ENCODE peak calls at places on chromosomes 2 and 18, in ten cellular contexts. G is left colon; Y is A549; D is choroid plexus epithelial cell; U is tibial artery; C is HS-5; X is upper lobe of right lung; P is NT2/D1; T is stimulated activated CD8-positive, alpha-beta memory T cell treated with anti-CD3 and anti-CD28 coated beads, Interleukin-15, amount 100 ng/mL, for 4 hours; S is GM19239. Q is an unnamed sample.

GRCh38 chr2:45176399-45176798 is 167.1 kb upstream of the SIX2 start:
- DNase-seq in S (no peak), G (no peak), D (no peak), X (no peak), C (no peak), U (no peak), Y (no peak), P (no peak), T (no peak), Q (peak)

GRCh38 chr2:143280097-143280757 is 151.0 kb downstream of the ARHGAP15 start:
- DNase-seq in U (no peak), C (no peak), X (no peak), P (no peak), G (no peak), S (no peak), Y (no peak), D (no peak), T (no peak), Q (no peak)

GRCh38 chr2:225270861-225271260 is 128.6 kb upstream of the NYAP2 start:
- DNase-seq in T (no peak), C (peak), Y (peak), G (no peak), P (peak), U (no peak), S (peak), X (no peak), D (peak), Q (peak)

GRCh38 chr2:24351627-24351938 is 8.8 kb downstream of the ITSN2 start:
- DNase-seq in G (no peak), S (no peak), C (no peak), T (no peak), D (no peak), X (no peak), Y (no peak), U (no peak), P (no peak), Q (no peak)

GRCh38 chr2:219506802-219507554 is 7.3 kb upstream of the ASIC4 start:
- DNase-seq in G (no peak), S (no peak), T (no peak), P (no peak), X (no peak), C (no peak), U (peak), Y (no peak), D (no peak), Q (no peak)

GRCh38 chr2:33673937-33674336 is 74.8 kb upstream of the FAM98A start:
- DNase-seq in U (no peak), P (no peak), C (no peak), X (no peak), G (no peak), T (no peak), D (peak), Y (peak), S (no peak), Q (no peak)

GRCh38 chr2:114753145-114753544 is 310.7 kb downstream of the DPP10 start:
- DNase-seq in X (no peak), U (no peak), D (no peak), Y (no peak), T (no peak), C (no peak), G (no peak), S (no peak), P (no peak), Q (no peak)

GRCh38 chr2:230660294-230661060 is 52.2 kb upstream of the CAB39 start:
- DNase-seq in G (peak), D (no peak), X (peak), U (peak), Y (no peak), P (no peak), S (no peak), T (no peak), C (no peak), Q (no peak)

GRCh38 chr2:7709907-7710306 is 792.7 kb downstream of the RNF144A start:
- DNase-seq in P (no peak), C (no peak), T (no peak), X (no peak), S (no peak), G (no peak), D (no peak), U (no peak), Y (no peak), Q (no peak)

GRCh38 chr2:194706179-194706578 is 950.8 kb upstream of the SLC39A10 start:
- DNase-seq in S (no peak), U (no peak), C (no peak), T (no peak), D (no peak), G (no peak), P (no peak), Y (no peak), X (no peak), Q (no peak)

GRCh38 chr2:43998263-43998662 is 2.5 kb upstream of the LRPPRC start:
- DNase-seq in U (no peak), D (no peak), P (no peak), G (no peak), X (no peak), Y (no peak), T (no peak), C (no peak), S (no peak), Q (no peak)

GRCh38 chr2:7573166-7573845 is 656.1 kb downstream of the RNF144A start:
- DNase-seq in G (no peak), Y (no peak), U (no peak), C (no peak), X (no peak), P (no peak), S (no peak), T (no peak), D (no peak), Q (no peak)

GRCh38 chr2:55168221-55169154 is 63.6 kb downstream of the CLHC1 start:
- DNase-seq in C (peak), T (no peak), P (peak), D (peak), S (peak), X (no peak), U (peak), G (peak), Y (peak), Q (peak)

GRCh38 chr2:11583203-11583752 is 49.4 kb downstream of the GREB1 start:
- DNase-seq in P (no peak), Y (peak), T (no peak), D (peak), C (no peak), S (no peak), G (peak), X (no peak), U (no peak), Q (no peak)

GRCh38 chr2:83282067-83282795 is 1176.8 kb downstream of the SUCLG1 start:
- DNase-seq in S (no peak), D (no peak), G (no peak), T (no peak), P (no peak), U (no peak), C (no peak), X (no peak), Y (no peak), Q (no peak)

GRCh38 chr2:19987936-19988335 is 2.0 kb downstream of the WDR35 start:
- DNase-seq in C (no peak), D (no peak), G (no peak), U (no peak), Y (no peak), T (no peak), P (no peak), S (peak), X (no peak), Q (no peak)

GRCh38 chr18:64380117-64380516 is 231.2 kb upstream of the LINC00305 start:
- DNase-seq in D (no peak), T (no peak), Y (no peak), U (no peak), X (no peak), G (no peak), S (no peak), C (no peak), P (no peak), Q (no peak)

GRCh38 chr2:36329746-36330145 is 25.8 kb upstream of the CRIM1 start:
- DNase-seq in G (no peak), C (peak), X (no peak), Y (peak), U (no peak), P (no peak), T (no peak), S (no peak), D (peak), Q (peak)

GRCh38 chr2:23589739-23590138 is 204.8 kb downstream of the KLHL29 start:
- DNase-seq in C (no peak), D (no peak), T (no peak), U (peak), P (no peak), G (no peak), X (no peak), S (no peak), Y (no peak), Q (no peak)

GRCh38 chr2:240603081-240603835 is 16.7 kb downstream of the CAPN10 start:
- DNase-seq in S (no peak), X (peak), D (no peak), C (no peak), P (no peak), T (no peak), Y (no peak), G (peak), U (peak), Q (no peak)

GRCh38 chr2:84940836-84941412 is 30.0 kb upstream of the KCMF1 start:
- DNase-seq in G (no peak), Y (no peak), P (no peak), C (no peak), T (no peak), S (no peak), D (no peak), X (no peak), U (no peak), Q (no peak)

GRCh38 chr2:232276084-232276738 is 102.3 kb upstream of the ALPP start:
- DNase-seq in Y (no peak), C (no peak), G (no peak), S (no peak), D (no peak), U (no peak), P (no peak), T (no peak), X (no peak), Q (no peak)

GRCh38 chr2:14401838-14402237 is 230.7 kb upstream of the LRATD1 start:
- DNase-seq in G (no peak), U (no peak), T (no peak), C (no peak), D (no peak), P (peak), S (no peak), X (no peak), Y (no peak), Q (no peak)

GRCh38 chr18:48319796-48320638 is 89.2 kb downstream of the ZBTB7C start:
- DNase-seq in U (no peak), S (no peak), P (no peak), G (no peak), C (no peak), T (no peak), D (peak), X (peak), Y (no peak), Q (peak)

GRCh38 chr18:66317243-66318090 is 286.4 kb downstream of the CDH19 start:
- DNase-seq in C (no peak), X (no peak), P (no peak), S (no peak), U (no peak), Y (no peak), D (no peak), G (no peak), T (no peak), Q (no peak)

GRCh38 chr2:240459401-240460242 is 24.2 kb downstream of the GPC1 start:
- DNase-seq in S (no peak), G (peak), U (peak), X (peak), P (no peak), Y (no peak), D (no peak), C (no peak), T (no peak), Q (no peak)

GRCh38 chr18:79378416-79379250 is 17.1 kb upstream of the NFATC1 start:
- DNase-seq in D (peak), U (peak), P (peak), C (no peak), T (no peak), G (peak), X (peak), S (peak), Y (peak), Q (peak)

GRCh38 chr2:48508461-48509124 is 21.4 kb upstream of the STON1 start:
- DNase-seq in G (no peak), S (no peak), Y (no peak), C (peak), P (peak), T (no peak), D (peak), X (no peak), U (no peak), Q (peak)

GRCh38 chr2:70981866-70982810 is 3.7 kb downstream of the ANKRD53 start:
- DNase-seq in G (no peak), P (no peak), C (no peak), Y (no peak), D (no peak), X (peak), U (peak), T (no peak), S (no peak), Q (no peak)

GRCh38 chr2:63057249-63058148 is 6.9 kb downstream of the OTX1 start:
- DNase-seq in G (peak), U (no peak), P (no peak), T (no peak), C (no peak), Y (no peak), D (no peak), X (no peak), S (no peak), Q (no peak)

GRCh38 chr2:202376460-202377307 is 557 bp downstream of the BMPR2 start:
- DNase-seq in P (no peak), C (peak), S (no peak), G (peak), X (peak), U (peak), D (peak), Y (peak), T (no peak), Q (no peak)

GRCh38 chr18:48479531-48479930 is 59.3 kb upstream of the CTIF start:
- DNase-seq in Y (no peak), D (no peak), X (no peak), U (no peak), C (no peak), P (no peak), S (no peak), G (no peak), T (no peak), Q (no peak)